ENCODE peak calls at places on chromosome 19, in ten cellular contexts. R is PC-9, M is tibial artery, T is SK-N-SH, L is heart right ventricle, Y is upper lobe of right lung, I is breast epithelium, A is OCI-LY7, W is left lung, S is suprapubic skin. G is an unnamed sample.

GRCh38 chr19:4660181-4660791 is 9.9 kb downstream of the MYDGF start:
- DNase-seq in R (no peak), M (no peak), T (no peak), L (no peak), Y (no peak), I (no peak), A (peak; percentile 36), W (no peak), S (no peak), G (no peak)

GRCh38 chr19:45463241-45463640 is 4.6 kb upstream of the FOSB start:
- DNase-seq in R (no peak), M (no peak), T (no peak), L (no peak), Y (no peak), I (no peak), A (no peak), W (no peak), S (no peak), G (no peak)

GRCh38 chr19:5395996-5396939 is 55.7 kb upstream of the PTPRS start:
- DNase-seq in R (no peak), M (no peak), T (no peak), L (no peak), Y (no peak), I (no peak), A (no peak), W (no peak), S (no peak), G (no peak)

GRCh38 chr19:13693933-13694332 is 70.4 kb upstream of the MRI1 start:
- DNase-seq in R (no peak), M (no peak), T (no peak), L (no peak), Y (no peak), I (no peak), A (no peak), W (no peak), S (no peak), G (no peak)

GRCh38 chr19:13149628-13150186 is 468 bp downstream of the STX10 start:
- DNase-seq in R (peak; percentile 32), M (no peak), T (peak; percentile 66), L (no peak), Y (peak; percentile 89), I (peak; percentile 32), A (peak; percentile 35), W (peak; percentile 92), S (peak; percentile 78), G (no peak)

GRCh38 chr19:24054044-24054935 is 32.7 kb upstream of the ZNF254 start:
- DNase-seq in R (peak; percentile 96), M (no peak), T (no peak), L (no peak), Y (no peak), I (peak; percentile 35), A (no peak), W (no peak), S (peak; percentile 65), G (no peak)

GRCh38 chr19:35044317-35045117 is 3.0 kb downstream of the HPN start:
- DNase-seq in R (no peak), M (no peak), T (peak; percentile 85), L (peak; percentile 55), Y (no peak), I (no peak), A (peak; percentile 56), W (peak; percentile 78), S (no peak), G (peak; percentile 49)

GRCh38 chr19:20066861-20067260 is 10.9 kb upstream of the ZNF90 start:
- DNase-seq in R (no peak), M (no peak), T (no peak), L (no peak), Y (no peak), I (no peak), A (no peak), W (no peak), S (no peak), G (no peak)

GRCh38 chr19:50384685-50385535 is 763 bp downstream of the POLD1 start:
- DNase-seq in R (peak; percentile 40), M (no peak), T (peak; percentile 33), L (no peak), Y (peak; percentile 67), I (no peak), A (no peak), W (no peak), S (no peak), G (no peak)

GRCh38 chr19:3832001-3832400 is 36.8 kb downstream of the ZFR2 start:
- DNase-seq in R (no peak), M (no peak), T (no peak), L (no peak), Y (no peak), I (no peak), A (no peak), W (peak; percentile 49), S (no peak), G (no peak)

GRCh38 chr19:7397687-7398086 is 49.0 kb downstream of the ARHGEF18 start:
- DNase-seq in R (peak; percentile 88), M (no peak), T (no peak), L (no peak), Y (no peak), I (no peak), A (no peak), W (no peak), S (no peak), G (no peak)

GRCh38 chr19:12757544-12758274 is 6.1 kb downstream of the BEST2 start:
- DNase-seq in R (peak; percentile 60), M (peak; percentile 59), T (peak; percentile 94), L (peak; percentile 60), Y (peak; percentile 86), I (no peak), A (peak; percentile 35), W (peak; percentile 93), S (peak; percentile 83), G (no peak)

GRCh38 chr19:48836089-48837017 is at the start of gene HSD17B14:
- DNase-seq in R (peak; percentile 68), M (peak; percentile 65), T (peak; percentile 67), L (peak; percentile 36), Y (peak; percentile 75), I (peak; percentile 67), A (no peak), W (peak; percentile 80), S (peak; percentile 74), G (no peak)

GRCh38 chr19:4575267-4575793 is 15.8 kb upstream of the SEMA6B start:
- DNase-seq in R (peak; percentile 53), M (peak; percentile 28), T (peak; percentile 58), L (peak; percentile 90), Y (no peak), I (peak; percentile 28), A (no peak), W (no peak), S (no peak), G (peak; percentile 64)

GRCh38 chr19:39543477-39543857 is 3.5 kb upstream of the EID2 start:
- DNase-seq in R (no peak), M (no peak), T (no peak), L (no peak), Y (no peak), I (no peak), A (no peak), W (no peak), S (no peak), G (no peak)

GRCh38 chr19:34317311-34317927 is 47.6 kb upstream of the GPI start:
- DNase-seq in R (peak; percentile 65), M (no peak), T (no peak), L (peak; percentile 33), Y (no peak), I (no peak), A (peak; percentile 20), W (no peak), S (no peak), G (no peak)

GRCh38 chr19:4811328-4812131 is 20.0 kb downstream of the TICAM1 start:
- DNase-seq in R (no peak), M (peak; percentile 81), T (peak; percentile 82), L (peak; percentile 80), Y (peak; percentile 92), I (peak; percentile 65), A (peak; percentile 83), W (peak; percentile 95), S (peak; percentile 93), G (peak; percentile 75)

GRCh38 chr19:18698321-18699167 is 15.1 kb downstream of the CRTC1 start:
- DNase-seq in R (no peak), M (no peak), T (no peak), L (no peak), Y (no peak), I (no peak), A (peak; percentile 47), W (no peak), S (no peak), G (no peak)

GRCh38 chr19:18700501-18701249 is 17.2 kb downstream of the CRTC1 start:
- DNase-seq in R (no peak), M (peak; percentile 79), T (peak; percentile 91), L (peak; percentile 78), Y (peak; percentile 90), I (peak; percentile 67), A (peak; percentile 84), W (peak; percentile 88), S (peak; percentile 78), G (peak; percentile 60)

GRCh38 chr19:18697680-18698079 is 14.2 kb downstream of the CRTC1 start:
- DNase-seq in R (no peak), M (no peak), T (no peak), L (no peak), Y (peak; percentile 85), I (no peak), A (peak; percentile 7), W (no peak), S (no peak), G (no peak)

GRCh38 chr19:18701250-18701608 is 17.7 kb downstream of the CRTC1 start:
- DNase-seq in R (no peak), M (no peak), T (peak; percentile 44), L (no peak), Y (no peak), I (no peak), A (peak; percentile 31), W (no peak), S (peak; percentile 77), G (no peak)

GRCh38 chr19:18699403-18700054 is 16.0 kb downstream of the CRTC1 start:
- DNase-seq in R (no peak), M (no peak), T (no peak), L (no peak), Y (no peak), I (no peak), A (peak; percentile 57), W (no peak), S (no peak), G (no peak)
- H3K4me3 ChIP-seq in R (no peak overlapping the region), M (no peak overlapping the region), T (no peak overlapping the region), L (no peak overlapping the region), Y (no peak overlapping the region), I (no peak overlapping the region), A (peak overlapping the region; percentile 60), W (no peak overlapping the region), S (no peak overlapping the region), G (no peak overlapping the region)

GRCh38 chr19:29624489-29625210 is 18.6 kb downstream of the POP4 start:
- DNase-seq in R (no peak), M (no peak), T (no peak), L (no peak), Y (no peak), I (no peak), A (no peak), W (no peak), S (no peak), G (no peak)
- TF ChIP-seq CTCF in R (no peak), M (no peak), T (no peak), L (no peak), Y (no peak), I (no peak), A (no peak), W (no peak), S (no peak), G (no peak)

GRCh38 chr19:46760363-46760762 is 14.1 kb upstream of the STRN4 start:
- DNase-seq in R (no peak), M (no peak), T (no peak), L (no peak), Y (no peak), I (no peak), A (no peak), W (no peak), S (no peak), G (no peak)
- H3K27ac ChIP-seq in R (no peak overlapping the region), M (peak overlapping the region; percentile 53), T (peak overlapping the region; percentile 27), L (no peak overlapping the region), Y (no peak overlapping the region), I (peak overlapping the region; percentile 93), A (no peak overlapping the region), W (no peak overlapping the region), S (peak overlapping the region; percentile 83), G (peak overlapping the region; percentile 78)

GRCh38 chr19:47613165-47614146 is 4.5 kb downstream of the BICRA start:
- DNase-seq in R (no peak), M (no peak), T (peak; percentile 51), L (no peak), Y (no peak), I (peak; percentile 30), A (no peak), W (peak; percentile 61), S (no peak), G (no peak)
- H3K4me3 ChIP-seq in R (no peak overlapping the region), M (no peak overlapping the region), T (peak overlapping the region; percentile 3), L (no peak overlapping the region), Y (no peak overlapping the region), I (no peak overlapping the region), A (no peak overlapping the region), W (no peak overlapping the region), S (peak overlapping the region; percentile 7), G (no peak overlapping the region)

G was measured in tibial nerve.